ENCODE peak calls at places on chromosomes 3 and 15, in seven cellular contexts. One of them, this sample, is unnamed.
A peak's percentile ranks its signal among the peaks of the same experiment; 100 is the strongest.

GRCh38 chr3:17847156-17847555 is 104.7 kb upstream of the TBC1D5 start:
- DNase-seq in colonic mucosa: no peak
- DNase-seq in left ventricle myocardium inferior: no peak
- DNase-seq in heart right ventricle: no peak
- DNase-seq in K562: no peak
- DNase-seq in psoas muscle: no peak
- DNase-seq in CD4-positive, alpha-beta memory T cell: no peak
- DNase-seq in this sample: no peak

GRCh38 chr3:18891641-18892040 is 256.7 kb upstream of the KCNH8 start:
- DNase-seq in colonic mucosa: no peak
- DNase-seq in left ventricle myocardium inferior: no peak
- DNase-seq in heart right ventricle: no peak
- DNase-seq in K562: no peak
- DNase-seq in psoas muscle: no peak
- DNase-seq in CD4-positive, alpha-beta memory T cell: peak; percentile 17
- DNase-seq in this sample: no peak

GRCh38 chr3:30333903-30334302 is 272.5 kb upstream of the TGFBR2 start:
- DNase-seq in colonic mucosa: no peak
- DNase-seq in left ventricle myocardium inferior: no peak
- DNase-seq in heart right ventricle: no peak
- DNase-seq in K562: no peak
- DNase-seq in psoas muscle: no peak
- DNase-seq in CD4-positive, alpha-beta memory T cell: no peak
- DNase-seq in this sample: no peak

GRCh38 chr3:58833501-58833900 is 166.9 kb upstream of the FAM3D start:
- DNase-seq in colonic mucosa: no peak
- DNase-seq in left ventricle myocardium inferior: no peak
- DNase-seq in heart right ventricle: no peak
- DNase-seq in K562: no peak
- DNase-seq in psoas muscle: no peak
- DNase-seq in CD4-positive, alpha-beta memory T cell: no peak
- DNase-seq in this sample: no peak

GRCh38 chr15:74402873-74403589 is 30.7 kb downstream of the SEMA7A start:
- DNase-seq in colonic mucosa: peak; percentile 41
- DNase-seq in left ventricle myocardium inferior: no peak
- DNase-seq in heart right ventricle: no peak
- DNase-seq in K562: no peak
- DNase-seq in psoas muscle: no peak
- DNase-seq in CD4-positive, alpha-beta memory T cell: peak; percentile 11
- DNase-seq in this sample: no peak

GRCh38 chr3:127722104-127722784 is 49.5 kb downstream of the ABTB1 start:
- DNase-seq in colonic mucosa: no peak
- DNase-seq in left ventricle myocardium inferior: no peak
- DNase-seq in heart right ventricle: no peak
- DNase-seq in K562: no peak
- DNase-seq in psoas muscle: no peak
- DNase-seq in CD4-positive, alpha-beta memory T cell: no peak
- DNase-seq in this sample: no peak

GRCh38 chr3:109334572-109334971 is 2.8 kb downstream of the DPPA4 start:
- DNase-seq in colonic mucosa: no peak
- DNase-seq in left ventricle myocardium inferior: no peak
- DNase-seq in heart right ventricle: no peak
- DNase-seq in K562: no peak
- DNase-seq in psoas muscle: no peak
- DNase-seq in CD4-positive, alpha-beta memory T cell: no peak
- DNase-seq in this sample: no peak

GRCh38 chr3:74329087-74329486 is 285.4 kb downstream of the CNTN3 start:
- DNase-seq in colonic mucosa: no peak
- DNase-seq in left ventricle myocardium inferior: no peak
- DNase-seq in heart right ventricle: no peak
- DNase-seq in K562: no peak
- DNase-seq in psoas muscle: no peak
- DNase-seq in CD4-positive, alpha-beta memory T cell: no peak
- DNase-seq in this sample: no peak

GRCh38 chr15:78714890-78715289 is 73.9 kb upstream of the CHRNB4 start:
- DNase-seq in colonic mucosa: no peak
- DNase-seq in left ventricle myocardium inferior: no peak
- DNase-seq in heart right ventricle: no peak
- DNase-seq in K562: no peak
- DNase-seq in psoas muscle: no peak
- DNase-seq in CD4-positive, alpha-beta memory T cell: no peak
- DNase-seq in this sample: no peak

GRCh38 chr3:133930341-133930933 is 34.8 kb upstream of the RAB6B start:
- DNase-seq in colonic mucosa: peak; percentile 30
- DNase-seq in left ventricle myocardium inferior: no peak
- DNase-seq in heart right ventricle: no peak
- DNase-seq in K562: peak; percentile 36
- DNase-seq in psoas muscle: no peak
- DNase-seq in CD4-positive, alpha-beta memory T cell: no peak
- DNase-seq in this sample: no peak

GRCh38 chr3:12455740-12456139 is 28.5 kb upstream of the TSEN2 start:
- DNase-seq in colonic mucosa: no peak
- DNase-seq in left ventricle myocardium inferior: no peak
- DNase-seq in heart right ventricle: no peak
- DNase-seq in K562: no peak
- DNase-seq in psoas muscle: no peak
- DNase-seq in CD4-positive, alpha-beta memory T cell: no peak
- DNase-seq in this sample: no peak

GRCh38 chr15:100531823-100532222 is 3.1 kb upstream of the CERS3 start:
- DNase-seq in colonic mucosa: no peak
- DNase-seq in left ventricle myocardium inferior: no peak
- DNase-seq in heart right ventricle: no peak
- DNase-seq in K562: no peak
- DNase-seq in psoas muscle: no peak
- DNase-seq in CD4-positive, alpha-beta memory T cell: no peak
- DNase-seq in this sample: no peak

GRCh38 chr3:32757618-32758374 is 60.0 kb upstream of the TRIM71 start:
- DNase-seq in colonic mucosa: no peak
- DNase-seq in left ventricle myocardium inferior: no peak
- DNase-seq in heart right ventricle: no peak
- DNase-seq in K562: peak; percentile 34
- DNase-seq in psoas muscle: no peak
- DNase-seq in CD4-positive, alpha-beta memory T cell: no peak
- DNase-seq in this sample: no peak

GRCh38 chr3:42077785-42078184 is 13.4 kb upstream of the TRAK1 start:
- DNase-seq in colonic mucosa: no peak
- DNase-seq in left ventricle myocardium inferior: peak; percentile 42
- DNase-seq in heart right ventricle: peak; percentile 41
- DNase-seq in K562: no peak
- DNase-seq in psoas muscle: no peak
- DNase-seq in CD4-positive, alpha-beta memory T cell: no peak
- DNase-seq in this sample: no peak

GRCh38 chr3:133211449-133211848 is 173.3 kb downstream of the TMEM108 start:
- DNase-seq in colonic mucosa: no peak
- DNase-seq in left ventricle myocardium inferior: no peak
- DNase-seq in heart right ventricle: no peak
- DNase-seq in K562: no peak
- DNase-seq in psoas muscle: no peak
- DNase-seq in CD4-positive, alpha-beta memory T cell: no peak
- DNase-seq in this sample: no peak

GRCh38 chr15:71945012-71945411 is 134.7 kb downstream of the NR2E3 start:
- DNase-seq in colonic mucosa: no peak
- DNase-seq in left ventricle myocardium inferior: no peak
- DNase-seq in heart right ventricle: no peak
- DNase-seq in K562: no peak
- DNase-seq in psoas muscle: no peak
- DNase-seq in CD4-positive, alpha-beta memory T cell: no peak
- DNase-seq in this sample: no peak

GRCh38 chr15:94306700-94307650 is 75.6 kb downstream of the MCTP2 start:
- DNase-seq in colonic mucosa: no peak
- DNase-seq in left ventricle myocardium inferior: no peak
- DNase-seq in heart right ventricle: no peak
- DNase-seq in K562: no peak
- DNase-seq in psoas muscle: no peak
- DNase-seq in CD4-positive, alpha-beta memory T cell: no peak
- DNase-seq in this sample: no peak

GRCh38 chr3:16177962-16178627 is 3.6 kb downstream of the GALNT15 start:
- DNase-seq in colonic mucosa: peak; percentile 77
- DNase-seq in left ventricle myocardium inferior: peak; percentile 83
- DNase-seq in heart right ventricle: peak; percentile 86
- DNase-seq in K562: peak; percentile 86
- DNase-seq in psoas muscle: peak; percentile 86
- DNase-seq in CD4-positive, alpha-beta memory T cell: peak; percentile 35
- DNase-seq in this sample: peak; percentile 79
- H3K4me3 ChIP-seq in colonic mucosa: no peak overlapping the region
- H3K4me3 ChIP-seq in left ventricle myocardium inferior: peak overlapping the region; percentile 64
- H3K4me3 ChIP-seq in heart right ventricle: peak overlapping the region; percentile 23
- H3K4me3 ChIP-seq in K562: no peak overlapping the region
- H3K4me3 ChIP-seq in psoas muscle: peak overlapping the region; percentile 55
- H3K4me3 ChIP-seq in CD4-positive, alpha-beta memory T cell: no peak overlapping the region
- H3K4me3 ChIP-seq in this sample: no peak overlapping the region

DNA sequence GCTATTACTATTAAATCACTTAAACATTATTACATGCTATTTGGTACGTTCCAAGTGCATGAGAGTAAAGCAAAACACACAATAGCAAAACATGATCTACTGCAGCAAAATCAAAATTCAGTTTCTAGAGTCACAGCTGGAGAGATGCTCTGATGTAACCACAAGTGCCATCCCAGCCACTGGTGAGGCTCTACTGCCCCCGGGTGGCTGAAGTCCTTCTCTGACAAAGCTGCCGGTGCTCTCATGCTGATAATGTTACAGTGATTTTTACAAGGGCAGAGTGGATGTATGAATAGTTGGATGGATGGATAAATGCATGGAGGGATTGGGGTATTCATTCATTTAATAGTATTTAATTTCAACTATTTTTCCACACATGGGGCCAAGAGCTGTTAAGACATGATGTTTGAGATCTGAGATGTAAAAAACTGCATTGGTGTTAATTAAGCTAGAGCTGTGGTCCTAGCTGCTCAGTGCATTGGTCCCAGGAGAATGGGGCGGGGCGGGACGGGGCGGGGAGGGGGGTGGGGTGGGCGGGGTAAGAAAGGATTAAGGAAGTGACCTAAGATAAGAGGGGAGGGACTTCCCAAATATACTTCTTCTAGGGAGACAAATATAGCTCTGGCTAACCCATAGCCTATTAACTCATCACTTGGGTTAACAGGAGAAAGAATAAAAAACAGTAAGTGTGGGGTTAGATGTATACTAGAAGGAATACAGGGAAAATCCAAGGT is 5.3 kb upstream of the SPESP1 start:
- DNase-seq in colonic mucosa: peak; percentile 65
- DNase-seq in left ventricle myocardium inferior: peak; percentile 73
- DNase-seq in heart right ventricle: peak; percentile 74
- DNase-seq in K562: peak; percentile 65
- DNase-seq in psoas muscle: peak; percentile 72
- DNase-seq in CD4-positive, alpha-beta memory T cell: peak; percentile 43
- DNase-seq in this sample: no peak
- H3K27me3 ChIP-seq in colonic mucosa: no peaks in the 10 kb centered on the region
- H3K27me3 ChIP-seq in left ventricle myocardium inferior: peaks cover 3% of the 10 kb centered on the region
- H3K27me3 ChIP-seq in heart right ventricle: no peaks in the 10 kb centered on the region
- H3K27me3 ChIP-seq in K562: no peaks in the 10 kb centered on the region
- H3K27me3 ChIP-seq in psoas muscle: no peaks in the 10 kb centered on the region
- H3K27me3 ChIP-seq in CD4-positive, alpha-beta memory T cell: no peaks in the 10 kb centered on the region
- H3K27me3 ChIP-seq in this sample: no peaks in the 10 kb centered on the region

GRCh38 chr15:68205558-68205944 is 419 bp upstream of the CALML4 start:
- DNase-seq in colonic mucosa: no peak
- DNase-seq in left ventricle myocardium inferior: no peak
- DNase-seq in heart right ventricle: no peak
- DNase-seq in K562: no peak
- DNase-seq in psoas muscle: no peak
- DNase-seq in CD4-positive, alpha-beta memory T cell: no peak
- DNase-seq in this sample: no peak
- H3K4me3 ChIP-seq in colonic mucosa: peak overlapping the region; percentile 36
- H3K4me3 ChIP-seq in left ventricle myocardium inferior: peak overlapping the region; percentile 40
- H3K4me3 ChIP-seq in heart right ventricle: peak overlapping the region; percentile 17
- H3K4me3 ChIP-seq in K562: peak overlapping the region; percentile 27
- H3K4me3 ChIP-seq in psoas muscle: peak overlapping the region; percentile 50
- H3K4me3 ChIP-seq in CD4-positive, alpha-beta memory T cell: no peak overlapping the region
- H3K4me3 ChIP-seq in this sample: peak overlapping the region; percentile 41

GRCh38 chr3:124037332-124037731 is 45.4 kb upstream of the ROPN1 start:
- DNase-seq in colonic mucosa: no peak
- DNase-seq in left ventricle myocardium inferior: no peak
- DNase-seq in heart right ventricle: no peak
- DNase-seq in K562: no peak
- DNase-seq in psoas muscle: no peak
- DNase-seq in CD4-positive, alpha-beta memory T cell: no peak
- DNase-seq in this sample: no peak
- H3K27me3 ChIP-seq in colonic mucosa: no peaks in the 10 kb centered on the region
- H3K27me3 ChIP-seq in left ventricle myocardium inferior: no peaks in the 10 kb centered on the region
- H3K27me3 ChIP-seq in heart right ventricle: no peaks in the 10 kb centered on the region
- H3K27me3 ChIP-seq in K562: no peaks in the 10 kb centered on the region
- H3K27me3 ChIP-seq in psoas muscle: no peaks in the 10 kb centered on the region
- H3K27me3 ChIP-seq in CD4-positive, alpha-beta memory T cell: peaks cover 11% of the 10 kb centered on the region
- H3K27me3 ChIP-seq in this sample: peaks cover 9% of the 10 kb centered on the region

GRCh38 chr15:31365032-31365654 is 38.5 kb downstream of the KLF13 start:
- DNase-seq in colonic mucosa: no peak
- DNase-seq in left ventricle myocardium inferior: peak; percentile 16
- DNase-seq in heart right ventricle: no peak
- DNase-seq in K562: no peak
- DNase-seq in psoas muscle: no peak
- DNase-seq in CD4-positive, alpha-beta memory T cell: no peak
- DNase-seq in this sample: no peak

GRCh38 chr15:31367021-31367729 is 40.5 kb downstream of the KLF13 start:
- DNase-seq in colonic mucosa: no peak
- DNase-seq in left ventricle myocardium inferior: peak; percentile 32
- DNase-seq in heart right ventricle: no peak
- DNase-seq in K562: no peak
- DNase-seq in psoas muscle: no peak
- DNase-seq in CD4-positive, alpha-beta memory T cell: no peak
- DNase-seq in this sample: no peak

GRCh38 chr15:31365655-31366127 is 39.1 kb downstream of the KLF13 start:
- DNase-seq in colonic mucosa: peak; percentile 90
- DNase-seq in left ventricle myocardium inferior: peak; percentile 97
- DNase-seq in heart right ventricle: peak; percentile 93
- DNase-seq in K562: peak; percentile 86
- DNase-seq in psoas muscle: peak; percentile 88
- DNase-seq in CD4-positive, alpha-beta memory T cell: peak; percentile 71
- DNase-seq in this sample: peak; percentile 96

GRCh38 chr15:31367730-31368344 is 41.2 kb downstream of the KLF13 start:
- DNase-seq in colonic mucosa: no peak
- DNase-seq in left ventricle myocardium inferior: peak; percentile 39
- DNase-seq in heart right ventricle: no peak
- DNase-seq in K562: no peak
- DNase-seq in psoas muscle: no peak
- DNase-seq in CD4-positive, alpha-beta memory T cell: no peak
- DNase-seq in this sample: no peak

DNA sequence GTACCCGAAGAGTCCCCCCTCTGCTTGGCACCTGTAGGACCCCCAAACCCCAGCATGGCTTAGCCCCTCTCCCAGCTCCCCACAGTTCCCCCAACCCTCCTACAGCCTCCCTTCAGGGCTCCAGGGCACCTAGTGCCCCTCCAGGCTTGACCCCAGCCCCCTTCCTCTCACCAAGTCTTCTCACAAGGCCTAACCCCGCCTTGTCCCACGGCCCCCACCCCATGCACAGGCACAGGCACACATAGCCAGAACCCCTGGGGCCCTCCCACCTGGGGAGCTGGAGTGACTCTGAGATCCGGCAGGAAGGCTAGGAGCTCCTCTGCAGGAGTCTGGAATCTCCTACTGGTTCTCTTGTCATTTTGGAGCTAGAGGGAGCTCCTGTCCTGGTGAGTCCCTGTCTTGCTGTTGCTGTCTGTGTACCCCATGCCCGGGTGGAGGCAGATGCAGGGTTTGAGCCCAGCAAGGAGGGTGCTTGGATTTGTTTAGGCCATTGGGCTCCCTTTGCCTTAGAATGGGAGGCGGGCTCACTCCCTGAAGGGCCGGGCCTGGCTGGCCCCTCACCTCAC is 39.6 kb downstream of the KLF13 start:
- DNase-seq in colonic mucosa: peak; percentile 45
- DNase-seq in left ventricle myocardium inferior: peak; percentile 64
- DNase-seq in heart right ventricle: peak; percentile 55
- DNase-seq in K562: no peak
- DNase-seq in psoas muscle: peak; percentile 40
- DNase-seq in CD4-positive, alpha-beta memory T cell: no peak
- DNase-seq in this sample: no peak
- H3K4me3 ChIP-seq in colonic mucosa: no peak overlapping the region
- H3K4me3 ChIP-seq in left ventricle myocardium inferior: peak overlapping the region; percentile 62
- H3K4me3 ChIP-seq in heart right ventricle: peak overlapping the region; percentile 31
- H3K4me3 ChIP-seq in K562: no peak overlapping the region
- H3K4me3 ChIP-seq in psoas muscle: peak overlapping the region; percentile 59
- H3K4me3 ChIP-seq in CD4-positive, alpha-beta memory T cell: no peak overlapping the region
- H3K4me3 ChIP-seq in this sample: no peak overlapping the region